ENCODE peak calls at places on chromosomes 13 and 19, in nine cellular contexts. T, B, U, N, H, R, I, K and D are unnamed samples. For H3K36me3, the result is how much of the 10 kb centered on the place peaks cover.

GRCh38 chr19:11435833-11436313 is 438 bp downstream of the PRKCSH start:
- DNase-seq in K (no peak), R (peak), I (no peak), B (peak), T (no peak), U (no peak), H (peak), N (no peak), D (no peak)

GRCh38 chr13:75870397-75870801 is 234.3 kb downstream of the LMO7 start:
- DNase-seq in N (no peak), K (no peak), R (peak), U (no peak), I (no peak), H (no peak), B (no peak), T (peak), D (no peak)

GRCh38 chr13:82847595-82847994 is 1034.7 kb downstream of the SLITRK1 start:
- DNase-seq in I (no peak), B (no peak), H (no peak), K (no peak), R (no peak), N (no peak), T (no peak), U (no peak), D (no peak)

GRCh38 chr19:40523322-40524047 is 53.2 kb upstream of the SHKBP1 start:
- DNase-seq in K (peak), U (peak), H (peak), B (peak), I (peak), R (peak), N (peak), T (peak), D (peak)

GRCh38 chr19:45130888-45131615 is 29.7 kb downstream of the NKPD1 start:
- DNase-seq in H (no peak), T (no peak), R (no peak), U (no peak), K (no peak), B (no peak), N (no peak), I (peak), D (no peak)

GRCh38 chr13:51759240-51759639 is 44.7 kb downstream of the DHRS12 start:
- DNase-seq in H (no peak), N (no peak), U (no peak), I (no peak), R (no peak), K (no peak), B (no peak), T (no peak), D (no peak)

GRCh38 chr13:23979361-23980159 is 82.3 kb upstream of the C1QTNF9B start:
- DNase-seq in T (peak), R (peak), K (peak), I (peak), N (peak), B (peak), H (peak), U (peak), D (peak)

GRCh38 chr13:41408061-41408460 is 49.3 kb upstream of the RGCC start:
- DNase-seq in B (no peak), H (no peak), U (no peak), I (peak), T (no peak), K (no peak), N (no peak), R (no peak), D (no peak)

GRCh38 chr19:11091343-11092153 is 2.3 kb downstream of the LDLR start:
- DNase-seq in B (peak), H (peak), I (peak), N (peak), K (no peak), T (no peak), R (no peak), U (peak), D (peak)

GRCh38 chr19:56596676-56597075 is 1.6 kb downstream of the ZNF71 start:
- DNase-seq in R (no peak), K (no peak), N (no peak), I (no peak), U (no peak), T (no peak), B (no peak), H (no peak), D (no peak)

GRCh38 chr13:98581971-98582702 is 5.2 kb upstream of the STK24 start:
- DNase-seq in U (peak), I (peak), K (no peak), R (no peak), T (peak), N (no peak), H (no peak), B (no peak), D (no peak)

GRCh38 chr19:46970815-46971214 is 48.8 kb upstream of the NPAS1 start:
- DNase-seq in U (no peak), B (no peak), K (peak), N (no peak), T (no peak), R (no peak), I (no peak), H (no peak), D (peak)

GRCh38 chr13:26024558-26024957 is 27.3 kb downstream of the SHISA2 start:
- DNase-seq in N (no peak), R (no peak), I (no peak), H (no peak), U (no peak), K (no peak), T (peak), B (no peak), D (no peak)

GRCh38 chr13:99103536-99103935 is 97.1 kb upstream of the UBAC2 start:
- DNase-seq in N (no peak), K (no peak), U (no peak), I (no peak), R (peak), T (no peak), H (no peak), B (no peak), D (no peak)

GRCh38 chr19:40539070-40539469 is 37.6 kb upstream of the SHKBP1 start:
- DNase-seq in N (no peak), H (no peak), R (no peak), U (no peak), K (no peak), I (peak), T (no peak), B (no peak), D (no peak)

GRCh38 chr19:15448778-15449619 is 757 bp downstream of the WIZ start:
- DNase-seq in N (no peak), U (no peak), R (peak), T (peak), K (no peak), I (no peak), H (no peak), B (peak), D (peak)

GRCh38 chr19:55673465-55673864 is 1.6 kb upstream of the EPN1 start:
- DNase-seq in H (no peak), K (no peak), B (no peak), U (no peak), T (no peak), R (no peak), I (no peak), N (no peak), D (no peak)

GRCh38 chr19:30799854-30800755 is 427.9 kb downstream of the ZNF536 start:
- DNase-seq in U (peak), B (peak), I (no peak), R (no peak), K (peak), T (peak), H (peak), N (no peak), D (peak)

GRCh38 chr13:87122551-87122950 is 548.6 kb upstream of the SLITRK5 start:
- DNase-seq in R (no peak), U (no peak), B (no peak), T (no peak), K (no peak), H (no peak), I (peak), N (no peak), D (no peak)

GRCh38 chr19:29714953-29715694 is at the start of gene C19orf12:
- DNase-seq in R (peak), B (peak), T (peak), N (peak), H (peak), I (peak), U (peak), K (peak), D (peak)

GRCh38 chr19:8329993-8330392 is 8.7 kb downstream of the RPS28 start:
- DNase-seq in U (no peak), I (no peak), N (no peak), B (no peak), R (no peak), H (no peak), T (no peak), K (no peak), D (no peak)

GRCh38 chr19:7637374-7638256 is 705 bp downstream of the STXBP2 start:
- DNase-seq in T (peak), K (peak), R (no peak), H (peak), I (peak), N (no peak), U (peak), B (peak), D (no peak)

GRCh38 chr13:112725346-112726017 is 35.6 kb downstream of the ATP11A start:
- DNase-seq in B (no peak), T (peak), H (no peak), R (no peak), N (no peak), K (no peak), U (no peak), I (peak), D (no peak)

GRCh38 chr13:108269601-108270328 is at the start of gene TNFSF13B:
- DNase-seq in R (peak), I (peak), K (peak), B (peak), N (peak), U (no peak), H (peak), T (peak), D (peak)

GRCh38 chr19:47658431-47659383 is 49.8 kb downstream of the BICRA start:
- DNase-seq in U (no peak), N (no peak), H (peak), T (no peak), K (no peak), R (no peak), I (no peak), B (no peak), D (no peak)

GRCh38 chr19:1255186-1256161 is 7.1 kb downstream of the MIDN start:
- DNase-seq in H (peak), R (no peak), U (no peak), T (no peak), B (no peak), I (no peak), N (peak), K (no peak), D (no peak)

GRCh38 chr13:67099494-67099893 is 130.6 kb downstream of the PCDH9 start:
- DNase-seq in R (no peak), U (no peak), K (no peak), I (no peak), N (no peak), B (no peak), H (no peak), T (no peak), D (no peak)

GRCh38 chr19:8611890-8612806 is 1.6 kb upstream of the ADAMTS10 start:
- DNase-seq in B (peak), U (no peak), K (peak), N (no peak), R (no peak), I (no peak), T (no peak), H (peak), D (peak)

GRCh38 chr13:28854657-28855056 is 34.5 kb downstream of the MTUS2 start:
- DNase-seq in I (no peak), K (no peak), R (no peak), N (no peak), B (peak), U (no peak), T (no peak), H (no peak), D (no peak)

GRCh38 chr13:114068723-114069322 is 63.6 kb downstream of the RASA3 start:
- DNase-seq in H (peak), R (no peak), T (peak), I (no peak), B (no peak), U (no peak), K (no peak), N (no peak), D (no peak)

GRCh38 chr19:47404334-47405196 is 14.8 kb downstream of the MEIS3 start:
- DNase-seq in N (no peak), K (no peak), I (no peak), R (no peak), U (no peak), T (no peak), H (no peak), B (no peak), D (no peak)

GRCh38 chr13:23928985-23929384 is 31.7 kb upstream of the C1QTNF9B start:
- DNase-seq in K (no peak), N (no peak), U (no peak), T (no peak), I (peak), H (no peak), B (no peak), R (peak), D (no peak)

GRCh38 chr13:89695343-89696257 is 1651.9 kb upstream of the MIR17HG start:
- DNase-seq in H (peak), R (peak), U (peak), I (peak), B (peak), K (no peak), N (peak), T (peak), D (peak)

GRCh38 chr13:48496271-48496670 is 36.6 kb downstream of the RCBTB2 start:
- DNase-seq in T (no peak), N (no peak), U (no peak), K (no peak), R (no peak), I (no peak), B (no peak), H (no peak), D (no peak)

GRCh38 chr13:113208424-113209335 is at the start of gene PCID2:
- DNase-seq in I (peak), N (peak), U (peak), H (peak), B (peak), R (peak), K (peak), T (peak), D (peak)

GRCh38 chr19:6680141-6680540 is 10.2 kb upstream of the TNFSF14 start:
- DNase-seq in I (peak), T (no peak), R (no peak), N (no peak), B (no peak), K (no peak), H (no peak), U (no peak), D (no peak)

DNA sequence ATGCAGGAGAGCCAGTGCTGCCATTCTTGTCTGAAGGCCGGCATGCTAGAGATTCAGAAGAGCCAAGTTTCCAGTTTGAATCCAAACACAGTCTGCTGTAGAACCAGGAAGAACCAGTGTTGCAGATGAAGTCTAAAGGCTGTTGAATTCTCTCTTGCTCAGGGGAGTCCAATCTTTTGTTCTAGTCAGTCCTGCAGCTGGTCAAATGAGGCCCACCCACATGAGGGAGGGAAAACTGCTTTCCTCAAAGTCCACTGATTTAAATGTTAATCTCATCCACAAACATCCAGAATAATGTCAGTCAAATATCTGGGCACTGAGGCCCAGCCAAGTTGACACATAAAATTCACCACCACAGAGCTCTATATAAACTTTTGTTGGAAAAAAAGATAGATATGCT is 136.6 kb downstream of the FRY start:
- DNase-seq in K (no peak), B (no peak), R (no peak), I (no peak), T (no peak), U (no peak), N (no peak), H (no peak), D (no peak)
- H3K27ac ChIP-seq in K (peak), B (no peak), R (no peak), I (no peak), T (no peak), U (no peak), N (no peak), H (no peak), D (peak)

DNA sequence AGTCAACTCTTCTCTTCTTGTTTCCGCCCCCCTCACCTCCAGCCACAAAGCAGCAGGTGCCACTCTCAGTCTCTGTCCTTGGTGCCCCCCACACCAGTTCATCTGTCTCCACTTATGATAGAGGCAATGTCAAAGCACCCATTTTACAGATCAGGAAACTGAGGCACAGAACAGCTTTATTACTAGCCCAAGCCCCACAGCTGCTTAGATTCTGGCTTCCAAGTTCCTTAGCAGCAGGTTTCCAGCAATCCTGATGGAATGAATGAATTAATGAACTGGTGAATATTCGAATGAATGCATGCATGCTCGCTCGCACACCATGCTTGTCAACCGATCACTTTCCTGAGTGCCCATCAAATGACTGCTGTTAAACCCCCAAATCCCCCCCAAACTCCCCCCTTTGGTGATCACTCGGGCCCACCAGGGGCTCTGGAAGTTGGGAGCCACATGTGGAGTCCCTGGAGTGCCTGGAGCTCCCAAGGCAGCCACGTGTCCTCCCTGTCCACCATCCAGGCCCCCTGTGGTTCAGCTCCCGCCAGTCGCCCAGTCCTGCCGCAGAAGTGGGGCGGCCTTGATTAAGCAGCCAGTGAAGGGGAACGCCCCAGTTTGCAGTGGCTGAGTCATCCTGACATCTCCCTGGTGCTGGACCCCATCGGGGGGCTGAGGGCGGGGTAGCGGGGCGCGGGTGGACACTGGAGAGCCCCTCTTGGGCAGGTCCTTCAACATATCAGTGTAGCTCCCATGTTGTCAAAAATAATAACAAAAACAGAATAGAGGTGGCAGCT is 6.8 kb downstream of the PTPRS start:
- DNase-seq in H (no peak), I (no peak), R (no peak), N (no peak), U (no peak), B (no peak), T (peak), K (no peak), D (no peak)
- H3K36me3 ChIP-seq in H (under half), I (under half), R (under half), N (under half), U (under half), B (under half), T (under half), K (under half), D (under half)

GRCh38 chr13:95783747-95784146 is 106.8 kb downstream of the DNAJC3 start:
- DNase-seq in U (no peak), H (no peak), T (no peak), N (no peak), B (no peak), I (no peak), K (no peak), R (no peak), D (no peak)
- H3K27ac ChIP-seq in U (no peak), H (no peak), T (no peak), N (peak), B (no peak), I (no peak), K (no peak), R (peak), D (no peak)

GRCh38 chr13:110366733-110367132 is 59.6 kb downstream of the COL4A2 start:
- DNase-seq in B (no peak), H (no peak), R (no peak), I (no peak), T (no peak), K (no peak), U (no peak), N (no peak), D (no peak)

GRCh38 chr13:110361365-110361911 is 54.4 kb downstream of the COL4A2 start:
- DNase-seq in I (no peak), T (peak), N (no peak), U (no peak), R (no peak), H (peak), B (no peak), K (peak), D (peak)

GRCh38 chr13:110365876-110366275 is 58.8 kb downstream of the COL4A2 start:
- DNase-seq in K (no peak), N (no peak), R (no peak), H (no peak), U (no peak), T (no peak), I (no peak), B (no peak), D (no peak)

GRCh38 chr13:110363009-110363408 is 55.9 kb downstream of the COL4A2 start:
- DNase-seq in R (no peak), N (no peak), T (peak), U (no peak), K (no peak), H (no peak), B (no peak), I (no peak), D (no peak)

GRCh38 chr13:110364081-110364480 is 57.0 kb downstream of the COL4A2 start:
- DNase-seq in I (no peak), T (no peak), U (no peak), K (no peak), H (no peak), N (no peak), R (no peak), B (no peak), D (no peak)
- H3K36me3 ChIP-seq in I (under half), T (under half), U (under half), K (under half), H (under half), N (under half), R (under half), B (under half), D (under half)

DNA sequence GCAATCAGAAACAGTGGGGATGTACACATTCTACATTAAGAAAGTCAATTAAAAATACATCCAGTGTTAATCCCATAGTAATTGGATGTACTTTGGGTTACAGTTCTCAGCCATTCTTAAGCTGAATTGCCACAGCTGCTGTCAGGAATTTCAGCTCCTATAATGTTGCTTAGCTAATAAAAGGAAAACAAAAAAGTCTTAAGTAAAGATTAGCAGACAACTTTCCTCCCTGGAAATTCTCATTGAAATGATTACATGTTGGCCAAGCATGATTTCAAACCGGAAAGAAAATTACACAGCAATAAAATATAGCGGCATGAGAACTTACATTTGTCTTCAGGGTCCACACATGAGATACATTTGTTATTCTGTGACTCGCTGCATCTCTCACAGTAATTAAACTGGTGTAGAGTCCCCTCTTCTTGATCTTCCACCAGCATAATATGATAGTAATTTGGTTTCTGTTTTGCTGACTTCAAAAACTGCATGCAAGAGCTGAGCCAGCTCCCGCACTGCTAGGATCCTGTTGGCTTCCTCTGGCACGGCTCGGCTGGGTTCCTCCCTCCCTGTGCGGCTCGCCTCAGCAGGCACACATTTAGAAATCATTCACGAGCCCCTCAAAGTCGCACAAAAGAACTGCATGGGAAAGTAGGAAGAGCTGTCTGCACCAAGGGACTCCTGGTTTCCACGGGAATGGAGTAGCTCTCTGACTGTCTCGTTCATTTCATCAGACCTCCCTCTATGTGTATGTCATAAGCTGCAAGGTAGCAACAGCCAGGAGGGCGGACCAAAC is at the start of gene HTR2A:
- DNase-seq in R (no peak), T (peak), K (peak), B (no peak), H (no peak), I (peak), N (no peak), U (no peak), D (peak)
- H3K27ac ChIP-seq in R (peak), T (no peak), K (no peak), B (no peak), H (peak), I (no peak), N (no peak), U (no peak), D (no peak)

GRCh38 chr19:50880241-50880640 is 7.0 kb downstream of the KLK2 start:
- DNase-seq in I (no peak), T (peak), U (no peak), N (no peak), R (no peak), K (no peak), H (no peak), B (no peak), D (no peak)
- H3K36me3 ChIP-seq in I (under half), T (under half), U (under half), N (under half), R (under half), K (under half), H (under half), B (under half), D (under half)

GRCh38 chr19:38700933-38701454 is 43.3 kb downstream of the CAPN12 start:
- DNase-seq in U (no peak), K (no peak), N (no peak), B (no peak), I (no peak), T (peak), H (no peak), R (no peak), D (no peak)
- H3K27ac ChIP-seq in U (peak), K (peak), N (peak), B (peak), I (no peak), T (peak), H (peak), R (no peak), D (peak)

GRCh38 chr19:34351382-34351802 is 13.6 kb upstream of the GPI start:
- DNase-seq in U (no peak), B (no peak), R (no peak), H (no peak), I (no peak), T (no peak), N (no peak), K (no peak), D (no peak)
- H3K36me3 ChIP-seq in U (under half), B (under half), R (under half), H (under half), I (under half), T (under half), N (under half), K (half or more), D (under half)